ENCODE peak calls at places on chromosome 21, in seven cellular contexts. One of them, this sample, is unnamed.

GRCh38 chr21:19440792-19441494 is 1037.4 kb upstream of the TMPRSS15 start:
- DNase-seq in heart left ventricle: no peak
- DNase-seq in bronchial epithelial cell: no peak
- DNase-seq in tibial artery: no peak
- DNase-seq in mammary epithelial cell: no peak
- DNase-seq in BE2C: no peak
- DNase-seq in left ventricle myocardium inferior: no peak
- DNase-seq in this sample: no peak

GRCh38 chr21:41545500-41546359 is 37.8 kb upstream of the TMPRSS2 start:
- DNase-seq in tibial artery: no peak
- DNase-seq in mammary epithelial cell: no peak
- DNase-seq in left ventricle myocardium inferior: no peak
- DNase-seq in BE2C: no peak
- DNase-seq in bronchial epithelial cell: no peak
- DNase-seq in heart left ventricle: no peak
- DNase-seq in this sample: no peak

GRCh38 chr21:31124005-31124404 is 85.7 kb upstream of the KRTAP19-8 start:
- DNase-seq in tibial artery: peak; percentile 42
- DNase-seq in heart left ventricle: no peak
- DNase-seq in BE2C: no peak
- DNase-seq in bronchial epithelial cell: no peak
- DNase-seq in left ventricle myocardium inferior: no peak
- DNase-seq in mammary epithelial cell: no peak
- DNase-seq in this sample: no peak

GRCh38 chr21:26513212-26513611 is 59.9 kb downstream of the CYYR1 start:
- DNase-seq in left ventricle myocardium inferior: no peak
- DNase-seq in heart left ventricle: no peak
- DNase-seq in BE2C: no peak
- DNase-seq in bronchial epithelial cell: peak; percentile 56
- DNase-seq in mammary epithelial cell: peak; percentile 72
- DNase-seq in tibial artery: no peak
- DNase-seq in this sample: no peak

GRCh38 chr21:29237110-29238051 is 61.3 kb upstream of the BACH1 start:
- DNase-seq in mammary epithelial cell: no peak
- DNase-seq in left ventricle myocardium inferior: peak; percentile 18
- DNase-seq in BE2C: no peak
- DNase-seq in tibial artery: peak; percentile 46
- DNase-seq in bronchial epithelial cell: peak; percentile 64
- DNase-seq in heart left ventricle: no peak
- DNase-seq in this sample: no peak

GRCh38 chr21:41187537-41188025 is 19.6 kb downstream of the BACE2 start:
- DNase-seq in left ventricle myocardium inferior: no peak
- DNase-seq in tibial artery: no peak
- DNase-seq in bronchial epithelial cell: no peak
- DNase-seq in mammary epithelial cell: no peak
- DNase-seq in heart left ventricle: no peak
- DNase-seq in BE2C: no peak
- DNase-seq in this sample: no peak

GRCh38 chr21:21200939-21201610 is 202.9 kb downstream of the NCAM2 start:
- DNase-seq in tibial artery: no peak
- DNase-seq in heart left ventricle: no peak
- DNase-seq in left ventricle myocardium inferior: no peak
- DNase-seq in BE2C: no peak
- DNase-seq in mammary epithelial cell: no peak
- DNase-seq in bronchial epithelial cell: no peak
- DNase-seq in this sample: no peak

GRCh38 chr21:14300074-14300473 is 82.9 kb downstream of the HSPA13 start:
- DNase-seq in heart left ventricle: no peak
- DNase-seq in bronchial epithelial cell: no peak
- DNase-seq in tibial artery: no peak
- DNase-seq in BE2C: no peak
- DNase-seq in mammary epithelial cell: no peak
- DNase-seq in left ventricle myocardium inferior: no peak
- DNase-seq in this sample: no peak

GRCh38 chr21:41359289-41359688 is 2.5 kb upstream of the MX2 start:
- DNase-seq in heart left ventricle: no peak
- DNase-seq in mammary epithelial cell: no peak
- DNase-seq in tibial artery: no peak
- DNase-seq in left ventricle myocardium inferior: no peak
- DNase-seq in BE2C: no peak
- DNase-seq in bronchial epithelial cell: no peak
- DNase-seq in this sample: no peak

GRCh38 chr21:35922618-35923017 is 137.7 kb downstream of the SETD4 start:
- DNase-seq in tibial artery: no peak
- DNase-seq in BE2C: no peak
- DNase-seq in bronchial epithelial cell: peak; percentile 60
- DNase-seq in mammary epithelial cell: peak; percentile 89
- DNase-seq in left ventricle myocardium inferior: no peak
- DNase-seq in heart left ventricle: no peak
- DNase-seq in this sample: no peak

GRCh38 chr21:41328660-41329300 is 12.2 kb downstream of the FAM3B start:
- DNase-seq in mammary epithelial cell: no peak
- DNase-seq in BE2C: no peak
- DNase-seq in tibial artery: no peak
- DNase-seq in left ventricle myocardium inferior: no peak
- DNase-seq in heart left ventricle: no peak
- DNase-seq in bronchial epithelial cell: peak; percentile 38
- DNase-seq in this sample: no peak

GRCh38 chr21:14942801-14943490 is 121.9 kb downstream of the NRIP1 start:
- DNase-seq in bronchial epithelial cell: no peak
- DNase-seq in heart left ventricle: no peak
- DNase-seq in mammary epithelial cell: no peak
- DNase-seq in tibial artery: no peak
- DNase-seq in left ventricle myocardium inferior: no peak
- DNase-seq in BE2C: no peak
- DNase-seq in this sample: no peak

GRCh38 chr21:31232344-31232743 is 111.7 kb downstream of the TIAM1 start:
- DNase-seq in mammary epithelial cell: no peak
- DNase-seq in heart left ventricle: no peak
- DNase-seq in BE2C: no peak
- DNase-seq in left ventricle myocardium inferior: no peak
- DNase-seq in tibial artery: no peak
- DNase-seq in bronchial epithelial cell: no peak
- DNase-seq in this sample: no peak

GRCh38 chr21:17602874-17603273 is 9.8 kb downstream of the BTG3 start:
- DNase-seq in BE2C: no peak
- DNase-seq in mammary epithelial cell: peak; percentile 27
- DNase-seq in heart left ventricle: no peak
- DNase-seq in bronchial epithelial cell: peak; percentile 58
- DNase-seq in tibial artery: no peak
- DNase-seq in left ventricle myocardium inferior: no peak
- DNase-seq in this sample: no peak

GRCh38 chr21:46518983-46519583 is 60.4 kb downstream of the DIP2A start:
- DNase-seq in bronchial epithelial cell: no peak
- DNase-seq in left ventricle myocardium inferior: no peak
- DNase-seq in heart left ventricle: no peak
- DNase-seq in mammary epithelial cell: no peak
- DNase-seq in tibial artery: no peak
- DNase-seq in BE2C: no peak
- DNase-seq in this sample: no peak
- H3K27me3 ChIP-seq in bronchial epithelial cell: no peaks in the 10 kb centered on the region
- H3K27me3 ChIP-seq in left ventricle myocardium inferior: no peaks in the 10 kb centered on the region
- H3K27me3 ChIP-seq in heart left ventricle: no peaks in the 10 kb centered on the region
- H3K27me3 ChIP-seq in mammary epithelial cell: no peaks in the 10 kb centered on the region
- H3K27me3 ChIP-seq in tibial artery: no peaks in the 10 kb centered on the region
- H3K27me3 ChIP-seq in BE2C: no peaks in the 10 kb centered on the region
- H3K27me3 ChIP-seq in this sample: no peaks in the 10 kb centered on the region

GRCh38 chr21:39197448-39197847 is 14.2 kb upstream of the PSMG1 start:
- DNase-seq in heart left ventricle: no peak
- DNase-seq in mammary epithelial cell: no peak
- DNase-seq in left ventricle myocardium inferior: no peak
- DNase-seq in BE2C: no peak
- DNase-seq in bronchial epithelial cell: peak; percentile 65
- DNase-seq in tibial artery: no peak
- DNase-seq in this sample: no peak
- H3K27me3 ChIP-seq in heart left ventricle: no peaks in the 10 kb centered on the region
- H3K27me3 ChIP-seq in mammary epithelial cell: no peaks in the 10 kb centered on the region
- H3K27me3 ChIP-seq in left ventricle myocardium inferior: no peaks in the 10 kb centered on the region
- H3K27me3 ChIP-seq in BE2C: no peaks in the 10 kb centered on the region
- H3K27me3 ChIP-seq in bronchial epithelial cell: no peaks in the 10 kb centered on the region
- H3K27me3 ChIP-seq in tibial artery: no peaks in the 10 kb centered on the region
- H3K27me3 ChIP-seq in this sample: no peaks in the 10 kb centered on the region

GRCh38 chr21:44459712-44460440 is 4.6 kb downstream of the LRRC3 start:
- DNase-seq in heart left ventricle: peak; percentile 21
- DNase-seq in BE2C: no peak
- DNase-seq in tibial artery: no peak
- DNase-seq in bronchial epithelial cell: no peak
- DNase-seq in mammary epithelial cell: no peak
- DNase-seq in left ventricle myocardium inferior: no peak
- DNase-seq in this sample: no peak
- H3K27me3 ChIP-seq in heart left ventricle: no peaks in the 10 kb centered on the region
- H3K27me3 ChIP-seq in BE2C: peaks cover 7% of the 10 kb centered on the region
- H3K27me3 ChIP-seq in tibial artery: peaks cover 31% of the 10 kb centered on the region
- H3K27me3 ChIP-seq in bronchial epithelial cell: peaks cover 2% of the 10 kb centered on the region
- H3K27me3 ChIP-seq in mammary epithelial cell: no peaks in the 10 kb centered on the region
- H3K27me3 ChIP-seq in left ventricle myocardium inferior: no peaks in the 10 kb centered on the region
- H3K27me3 ChIP-seq in this sample: no peaks in the 10 kb centered on the region

GRCh38 chr21:32949701-32950100 is 76.0 kb upstream of the OLIG2 start:
- DNase-seq in left ventricle myocardium inferior: no peak
- DNase-seq in bronchial epithelial cell: no peak
- DNase-seq in tibial artery: no peak
- DNase-seq in mammary epithelial cell: no peak
- DNase-seq in heart left ventricle: no peak
- DNase-seq in BE2C: no peak
- DNase-seq in this sample: no peak
- H3K27me3 ChIP-seq in left ventricle myocardium inferior: peaks cover 36% of the 10 kb centered on the region
- H3K27me3 ChIP-seq in bronchial epithelial cell: peaks cover 2% of the 10 kb centered on the region
- H3K27me3 ChIP-seq in tibial artery: peaks cover 2% of the 10 kb centered on the region
- H3K27me3 ChIP-seq in mammary epithelial cell: peaks cover 3% of the 10 kb centered on the region
- H3K27me3 ChIP-seq in heart left ventricle: peaks cover 5% of the 10 kb centered on the region
- H3K27me3 ChIP-seq in BE2C: peaks cover 47% of the 10 kb centered on the region
- H3K27me3 ChIP-seq in this sample: no peaks in the 10 kb centered on the region

GRCh38 chr21:46062471-46063211 is 35.3 kb upstream of the COL6A2 start:
- DNase-seq in bronchial epithelial cell: no peak
- DNase-seq in tibial artery: no peak
- DNase-seq in left ventricle myocardium inferior: no peak
- DNase-seq in mammary epithelial cell: no peak
- DNase-seq in BE2C: no peak
- DNase-seq in heart left ventricle: no peak
- DNase-seq in this sample: no peak
- H3K27me3 ChIP-seq in bronchial epithelial cell: peaks cover 2% of the 10 kb centered on the region
- H3K27me3 ChIP-seq in tibial artery: no peaks in the 10 kb centered on the region
- H3K27me3 ChIP-seq in left ventricle myocardium inferior: peaks cover 3% of the 10 kb centered on the region
- H3K27me3 ChIP-seq in mammary epithelial cell: no peaks in the 10 kb centered on the region
- H3K27me3 ChIP-seq in BE2C: no peaks in the 10 kb centered on the region
- H3K27me3 ChIP-seq in heart left ventricle: no peaks in the 10 kb centered on the region
- H3K27me3 ChIP-seq in this sample: no peaks in the 10 kb centered on the region

GRCh38 chr21:33112670-33113596 is 43.0 kb downstream of the OLIG1 start:
- DNase-seq in heart left ventricle: no peak
- DNase-seq in bronchial epithelial cell: no peak
- DNase-seq in BE2C: no peak
- DNase-seq in tibial artery: no peak
- DNase-seq in left ventricle myocardium inferior: no peak
- DNase-seq in mammary epithelial cell: no peak
- DNase-seq in this sample: no peak
- H3K27me3 ChIP-seq in heart left ventricle: peaks cover 12% of the 10 kb centered on the region
- H3K27me3 ChIP-seq in bronchial epithelial cell: peaks cover 18% of the 10 kb centered on the region
- H3K27me3 ChIP-seq in BE2C: peaks cover 77% of the 10 kb centered on the region
- H3K27me3 ChIP-seq in tibial artery: peaks cover 97% of the 10 kb centered on the region
- H3K27me3 ChIP-seq in left ventricle myocardium inferior: peaks cover 98% of the 10 kb centered on the region
- H3K27me3 ChIP-seq in mammary epithelial cell: peaks cover 14% of the 10 kb centered on the region
- H3K27me3 ChIP-seq in this sample: peaks cover 3% of the 10 kb centered on the region

GRCh38 chr21:25062061-25062460 is 545.2 kb downstream of the MRPL39 start:
- DNase-seq in tibial artery: no peak
- DNase-seq in BE2C: no peak
- DNase-seq in bronchial epithelial cell: no peak
- DNase-seq in left ventricle myocardium inferior: no peak
- DNase-seq in mammary epithelial cell: no peak
- DNase-seq in heart left ventricle: no peak
- DNase-seq in this sample: no peak
- H3K27me3 ChIP-seq in tibial artery: no peaks in the 10 kb centered on the region
- H3K27me3 ChIP-seq in BE2C: no peaks in the 10 kb centered on the region
- H3K27me3 ChIP-seq in bronchial epithelial cell: no peaks in the 10 kb centered on the region
- H3K27me3 ChIP-seq in left ventricle myocardium inferior: no peaks in the 10 kb centered on the region
- H3K27me3 ChIP-seq in mammary epithelial cell: no peaks in the 10 kb centered on the region
- H3K27me3 ChIP-seq in heart left ventricle: no peaks in the 10 kb centered on the region
- H3K27me3 ChIP-seq in this sample: no peaks in the 10 kb centered on the region

GRCh38 chr21:42671778-42672593 is 18.6 kb downstream of the PDE9A start:
- DNase-seq in left ventricle myocardium inferior: no peak
- DNase-seq in tibial artery: no peak
- DNase-seq in BE2C: no peak
- DNase-seq in mammary epithelial cell: peak; percentile 35
- DNase-seq in heart left ventricle: no peak
- DNase-seq in bronchial epithelial cell: peak; percentile 57
- DNase-seq in this sample: no peak
- H3K27me3 ChIP-seq in left ventricle myocardium inferior: peaks cover 23% of the 10 kb centered on the region
- H3K27me3 ChIP-seq in tibial artery: peaks cover 23% of the 10 kb centered on the region
- H3K27me3 ChIP-seq in BE2C: no peaks in the 10 kb centered on the region
- H3K27me3 ChIP-seq in mammary epithelial cell: no peaks in the 10 kb centered on the region
- H3K27me3 ChIP-seq in heart left ventricle: no peaks in the 10 kb centered on the region
- H3K27me3 ChIP-seq in bronchial epithelial cell: peaks cover 1% of the 10 kb centered on the region
- H3K27me3 ChIP-seq in this sample: no peaks in the 10 kb centered on the region

GRCh38 chr21:38384675-38385074 is 113.6 kb downstream of the ERG start:
- DNase-seq in BE2C: no peak
- DNase-seq in tibial artery: no peak
- DNase-seq in mammary epithelial cell: no peak
- DNase-seq in bronchial epithelial cell: no peak
- DNase-seq in left ventricle myocardium inferior: no peak
- DNase-seq in heart left ventricle: no peak
- DNase-seq in this sample: no peak

GRCh38 chr21:38380391-38381137 is 117.7 kb downstream of the ERG start:
- DNase-seq in tibial artery: no peak
- DNase-seq in left ventricle myocardium inferior: no peak
- DNase-seq in heart left ventricle: no peak
- DNase-seq in bronchial epithelial cell: peak; percentile 21
- DNase-seq in mammary epithelial cell: no peak
- DNase-seq in BE2C: no peak
- DNase-seq in this sample: no peak

GRCh38 chr21:38386967-38387366 is 111.3 kb downstream of the ERG start:
- DNase-seq in tibial artery: no peak
- DNase-seq in mammary epithelial cell: peak; percentile 17
- DNase-seq in bronchial epithelial cell: peak; percentile 12
- DNase-seq in heart left ventricle: no peak
- DNase-seq in BE2C: no peak
- DNase-seq in left ventricle myocardium inferior: no peak
- DNase-seq in this sample: no peak

GRCh38 chr21:38383411-38384245 is 114.6 kb downstream of the ERG start:
- DNase-seq in heart left ventricle: no peak
- DNase-seq in left ventricle myocardium inferior: no peak
- DNase-seq in BE2C: no peak
- DNase-seq in tibial artery: no peak
- DNase-seq in mammary epithelial cell: no peak
- DNase-seq in bronchial epithelial cell: no peak
- DNase-seq in this sample: no peak

GRCh38 chr21:38384246-38384576 is 114.1 kb downstream of the ERG start:
- DNase-seq in bronchial epithelial cell: no peak
- DNase-seq in left ventricle myocardium inferior: no peak
- DNase-seq in mammary epithelial cell: no peak
- DNase-seq in heart left ventricle: no peak
- DNase-seq in BE2C: no peak
- DNase-seq in tibial artery: no peak
- DNase-seq in this sample: no peak
- H3K27me3 ChIP-seq in bronchial epithelial cell: no peaks in the 10 kb centered on the region
- H3K27me3 ChIP-seq in left ventricle myocardium inferior: no peaks in the 10 kb centered on the region
- H3K27me3 ChIP-seq in mammary epithelial cell: no peaks in the 10 kb centered on the region
- H3K27me3 ChIP-seq in heart left ventricle: no peaks in the 10 kb centered on the region
- H3K27me3 ChIP-seq in BE2C: no peaks in the 10 kb centered on the region
- H3K27me3 ChIP-seq in tibial artery: no peaks in the 10 kb centered on the region
- H3K27me3 ChIP-seq in this sample: no peaks in the 10 kb centered on the region

This sample was measured in naive thymus-derived CD4-positive, alpha-beta T cell.